ENCODE peak calls at places on chromosome 2, in eight cellular contexts. I, D, V, H, N, C, E and K are unnamed samples.

GRCh38 chr2:190197143-190197720 is 122.4 kb downstream of the HIBCH start:
- DNase-seq in I (no peak), D (peak; percentile 78), V (no peak), H (no peak), N (no peak), C (no peak), E (no peak), K (no peak)

GRCh38 chr2:231884438-231885140 is 41.6 kb downstream of the NPPC start:
- DNase-seq in I (peak; percentile 61), D (no peak), V (no peak), H (no peak), N (no peak), C (no peak), E (no peak), K (no peak)

GRCh38 chr2:55363636-55364035 is 56.0 kb downstream of the CCDC88A start:
- DNase-seq in I (no peak), D (no peak), V (no peak), H (no peak), N (no peak), C (no peak), E (no peak), K (no peak)

GRCh38 chr2:62221141-62221540 is 25.2 kb downstream of the B3GNT2 start:
- DNase-seq in I (peak; percentile 0), D (peak; percentile 29), V (no peak), H (no peak), N (no peak), C (no peak), E (no peak), K (no peak)

GRCh38 chr2:81901017-81901416 is 1596.5 kb upstream of the LRRTM1 start:
- DNase-seq in I (no peak), D (no peak), V (no peak), H (no peak), N (peak; percentile 22), C (no peak), E (no peak), K (peak; percentile 14)

GRCh38 chr2:161030260-161031063 is 129.8 kb upstream of the TANK start:
- DNase-seq in I (no peak), D (peak; percentile 99), V (no peak), H (no peak), N (peak; percentile 70), C (no peak), E (peak; percentile 98), K (peak; percentile 73)

GRCh38 chr2:240567137-240567871 is 980 bp upstream of the RNPEPL1 start:
- DNase-seq in I (no peak), D (no peak), V (peak; percentile 38), H (peak; percentile 45), N (no peak), C (no peak), E (no peak), K (no peak)

GRCh38 chr2:120336749-120337148 is 9.2 kb upstream of the INHBB start:
- DNase-seq in I (no peak), D (no peak), V (no peak), H (no peak), N (no peak), C (no peak), E (no peak), K (no peak)

GRCh38 chr2:68217729-68218128 is 34.6 kb downstream of the PPP3R1 start:
- DNase-seq in I (no peak), D (no peak), V (no peak), H (no peak), N (no peak), C (no peak), E (no peak), K (no peak)

GRCh38 chr2:64646007-64646880 is 7.5 kb downstream of the SERTAD2 start:
- DNase-seq in I (peak; percentile 37), D (peak; percentile 56), V (peak; percentile 74), H (peak; percentile 90), N (peak; percentile 85), C (peak; percentile 86), E (peak; percentile 71), K (peak; percentile 71)

GRCh38 chr2:20483496-20483895 is 36.6 kb downstream of the RHOB start:
- DNase-seq in I (no peak), D (peak; percentile 26), V (no peak), H (no peak), N (no peak), C (no peak), E (no peak), K (no peak)

GRCh38 chr2:231380307-231380706 is 15.2 kb upstream of the B3GNT7 start:
- DNase-seq in I (no peak), D (no peak), V (no peak), H (no peak), N (no peak), C (no peak), E (no peak), K (no peak)

GRCh38 chr2:240586919-240587800 is 626 bp downstream of the CAPN10 start:
- DNase-seq in I (peak; percentile 40), D (no peak), V (peak; percentile 56), H (peak; percentile 49), N (peak; percentile 68), C (peak; percentile 28), E (peak; percentile 38), K (no peak)

GRCh38 chr2:150911766-150912280 is 349.8 kb downstream of the RBM43 start:
- DNase-seq in I (no peak), D (peak; percentile 95), V (no peak), H (no peak), N (peak; percentile 52), C (no peak), E (peak; percentile 70), K (peak; percentile 84)

GRCh38 chr2:2795438-2796091 is 464.5 kb upstream of the MYT1L start:
- DNase-seq in I (no peak), D (no peak), V (no peak), H (no peak), N (no peak), C (no peak), E (no peak), K (no peak)

GRCh38 chr2:239279508-239280295 is 121.1 kb downstream of the HDAC4 start:
- DNase-seq in I (no peak), D (no peak), V (no peak), H (no peak), N (no peak), C (no peak), E (no peak), K (no peak)

GRCh38 chr2:210859314-210859713 is 302.9 kb downstream of the CPS1 start:
- DNase-seq in I (peak; percentile 55), D (no peak), V (no peak), H (no peak), N (no peak), C (no peak), E (no peak), K (no peak)

GRCh38 chr2:159108178-159108893 is 139.9 kb downstream of the TANC1 start:
- DNase-seq in I (no peak), D (no peak), V (no peak), H (no peak), N (no peak), C (no peak), E (no peak), K (no peak)

GRCh38 chr2:2570871-2571270 is 239.8 kb upstream of the MYT1L start:
- DNase-seq in I (no peak), D (no peak), V (no peak), H (no peak), N (no peak), C (no peak), E (no peak), K (no peak)

GRCh38 chr2:67694464-67694863 is 297.3 kb downstream of the ETAA1 start:
- DNase-seq in I (no peak), D (no peak), V (no peak), H (no peak), N (no peak), C (no peak), E (no peak), K (no peak)

GRCh38 chr2:181070119-181070833 is 89.9 kb downstream of the UBE2E3 start:
- DNase-seq in I (no peak), D (no peak), V (no peak), H (no peak), N (peak; percentile 66), C (no peak), E (peak; percentile 64), K (peak; percentile 79)

GRCh38 chr2:12776457-12777049 is 59.8 kb downstream of the TRIB2 start:
- DNase-seq in I (no peak), D (no peak), V (no peak), H (no peak), N (no peak), C (no peak), E (no peak), K (no peak)

GRCh38 chr2:60356346-60356745 is 197.1 kb downstream of the BCL11A start:
- DNase-seq in I (no peak), D (no peak), V (no peak), H (no peak), N (no peak), C (no peak), E (peak; percentile 24), K (no peak)

GRCh38 chr2:40093036-40093673 is 314.1 kb upstream of the THUMPD2 start:
- DNase-seq in I (no peak), D (peak; percentile 14), V (no peak), H (no peak), N (no peak), C (no peak), E (no peak), K (no peak)

GRCh38 chr2:196131384-196131861 is 40.0 kb downstream of the STK17B start:
- DNase-seq in I (peak; percentile 14), D (peak; percentile 58), V (peak; percentile 32), H (peak; percentile 57), N (peak; percentile 28), C (peak; percentile 33), E (peak; percentile 35), K (peak; percentile 82)

GRCh38 chr2:129396980-129397599 is 582.4 kb upstream of the RAB6C start:
- DNase-seq in I (peak; percentile 51), D (no peak), V (no peak), H (no peak), N (peak; percentile 78), C (no peak), E (peak; percentile 42), K (no peak)

GRCh38 chr2:119431155-119431975 is at the start of gene TMEM37:
- DNase-seq in I (no peak), D (peak; percentile 65), V (no peak), H (no peak), N (peak; percentile 95), C (no peak), E (peak; percentile 15), K (peak; percentile 66)

GRCh38 chr2:233463586-233463985 is 103.0 kb downstream of the USP40 start:
- DNase-seq in I (no peak), D (no peak), V (no peak), H (no peak), N (no peak), C (no peak), E (no peak), K (no peak)

GRCh38 chr2:212520340-212520739 is 18.3 kb downstream of the ERBB4 start:
- DNase-seq in I (peak; percentile 58), D (no peak), V (no peak), H (no peak), N (no peak), C (no peak), E (no peak), K (peak; percentile 44)

GRCh38 chr2:98880266-98881152 is 55.5 kb downstream of the CRACDL start:
- DNase-seq in I (no peak), D (no peak), V (no peak), H (no peak), N (no peak), C (no peak), E (no peak), K (no peak)

GRCh38 chr2:97745474-97746172 is 32.2 kb downstream of the ZAP70 start:
- DNase-seq in I (no peak), D (no peak), V (no peak), H (no peak), N (no peak), C (no peak), E (no peak), K (no peak)

GRCh38 chr2:182117203-182117602 is 131.6 kb downstream of the PPP1R1C start:
- DNase-seq in I (no peak), D (peak; percentile 2), V (no peak), H (no peak), N (no peak), C (no peak), E (no peak), K (no peak)